ENCODE peak calls at places on chromosomes 5 and 9, in eight cellular contexts. One of them, this sample, is unnamed.

GRCh38 chr5:6082685-6083084 is 295.7 kb downstream of the MED10 start:
- DNase-seq in AG08395: no peak
- DNase-seq in nephron progenitor cell: no peak
- DNase-seq in psoas muscle: no peak
- DNase-seq in NCI-H69: no peak
- DNase-seq in KBM-7: no peak
- DNase-seq in posterior cingulate gyrus: no peak
- DNase-seq in cardiac fibroblast: no peak
- DNase-seq in this sample: no peak

GRCh38 chr5:1067141-1068121 is 44.4 kb downstream of the SLC12A7 start:
- DNase-seq in AG08395: no peak
- DNase-seq in nephron progenitor cell: no peak
- DNase-seq in psoas muscle: peak
- DNase-seq in NCI-H69: no peak
- DNase-seq in KBM-7: no peak
- DNase-seq in posterior cingulate gyrus: peak
- DNase-seq in cardiac fibroblast: no peak
- DNase-seq in this sample: no peak

GRCh38 chr5:44935871-44936270 is 127.1 kb downstream of the MRPS30 start:
- DNase-seq in AG08395: no peak
- DNase-seq in nephron progenitor cell: no peak
- DNase-seq in psoas muscle: no peak
- DNase-seq in NCI-H69: peak
- DNase-seq in KBM-7: no peak
- DNase-seq in posterior cingulate gyrus: no peak
- DNase-seq in cardiac fibroblast: no peak
- DNase-seq in this sample: no peak

GRCh38 chr5:72408127-72408526 is 88.0 kb downstream of the PTCD2 start:
- DNase-seq in AG08395: no peak
- DNase-seq in nephron progenitor cell: no peak
- DNase-seq in psoas muscle: no peak
- DNase-seq in NCI-H69: no peak
- DNase-seq in KBM-7: no peak
- DNase-seq in posterior cingulate gyrus: no peak
- DNase-seq in cardiac fibroblast: no peak
- DNase-seq in this sample: no peak

GRCh38 chr9:126317513-126317912 is 9.1 kb upstream of the MVB12B start:
- DNase-seq in AG08395: no peak
- DNase-seq in nephron progenitor cell: no peak
- DNase-seq in psoas muscle: no peak
- DNase-seq in NCI-H69: no peak
- DNase-seq in KBM-7: no peak
- DNase-seq in posterior cingulate gyrus: no peak
- DNase-seq in cardiac fibroblast: peak
- DNase-seq in this sample: peak

GRCh38 chr5:111976705-111977104 is 219.7 kb upstream of the NREP start:
- DNase-seq in AG08395: peak
- DNase-seq in nephron progenitor cell: no peak
- DNase-seq in psoas muscle: no peak
- DNase-seq in NCI-H69: no peak
- DNase-seq in KBM-7: no peak
- DNase-seq in posterior cingulate gyrus: no peak
- DNase-seq in cardiac fibroblast: no peak
- DNase-seq in this sample: no peak

GRCh38 chr5:75524071-75524470 is 12.4 kb downstream of the POLK start:
- DNase-seq in AG08395: peak
- DNase-seq in nephron progenitor cell: no peak
- DNase-seq in psoas muscle: no peak
- DNase-seq in NCI-H69: no peak
- DNase-seq in KBM-7: peak
- DNase-seq in posterior cingulate gyrus: no peak
- DNase-seq in cardiac fibroblast: no peak
- DNase-seq in this sample: no peak

GRCh38 chr5:61263072-61263471 is 69.0 kb upstream of the ZSWIM6 start:
- DNase-seq in AG08395: no peak
- DNase-seq in nephron progenitor cell: no peak
- DNase-seq in psoas muscle: no peak
- DNase-seq in NCI-H69: no peak
- DNase-seq in KBM-7: no peak
- DNase-seq in posterior cingulate gyrus: no peak
- DNase-seq in cardiac fibroblast: no peak
- DNase-seq in this sample: no peak

GRCh38 chr5:126858441-126858840 is 81.5 kb downstream of the LMNB1 start:
- DNase-seq in AG08395: no peak
- DNase-seq in nephron progenitor cell: no peak
- DNase-seq in psoas muscle: no peak
- DNase-seq in NCI-H69: no peak
- DNase-seq in KBM-7: no peak
- DNase-seq in posterior cingulate gyrus: no peak
- DNase-seq in cardiac fibroblast: no peak
- DNase-seq in this sample: peak

GRCh38 chr5:56314536-56314935 is 81.4 kb upstream of the ANKRD55 start:
- DNase-seq in AG08395: peak
- DNase-seq in nephron progenitor cell: no peak
- DNase-seq in psoas muscle: no peak
- DNase-seq in NCI-H69: peak
- DNase-seq in KBM-7: no peak
- DNase-seq in posterior cingulate gyrus: no peak
- DNase-seq in cardiac fibroblast: peak
- DNase-seq in this sample: no peak

GRCh38 chr5:177242304-177242703 is 61.2 kb downstream of the RAB24 start:
- DNase-seq in AG08395: no peak
- DNase-seq in nephron progenitor cell: no peak
- DNase-seq in psoas muscle: no peak
- DNase-seq in NCI-H69: no peak
- DNase-seq in KBM-7: no peak
- DNase-seq in posterior cingulate gyrus: no peak
- DNase-seq in cardiac fibroblast: no peak
- DNase-seq in this sample: no peak

GRCh38 chr5:98368141-98368540 is 405.3 kb upstream of the RGMB start:
- DNase-seq in AG08395: no peak
- DNase-seq in nephron progenitor cell: no peak
- DNase-seq in psoas muscle: no peak
- DNase-seq in NCI-H69: no peak
- DNase-seq in KBM-7: no peak
- DNase-seq in posterior cingulate gyrus: no peak
- DNase-seq in cardiac fibroblast: peak
- DNase-seq in this sample: no peak

GRCh38 chr5:128224336-128224735 is 140.8 kb downstream of the SLC12A2 start:
- DNase-seq in AG08395: no peak
- DNase-seq in nephron progenitor cell: no peak
- DNase-seq in psoas muscle: no peak
- DNase-seq in NCI-H69: no peak
- DNase-seq in KBM-7: no peak
- DNase-seq in posterior cingulate gyrus: no peak
- DNase-seq in cardiac fibroblast: no peak
- DNase-seq in this sample: no peak

GRCh38 chr5:131932235-131932634 is 13.2 kb downstream of the MEIKIN start:
- DNase-seq in AG08395: no peak
- DNase-seq in nephron progenitor cell: no peak
- DNase-seq in psoas muscle: no peak
- DNase-seq in NCI-H69: no peak
- DNase-seq in KBM-7: no peak
- DNase-seq in posterior cingulate gyrus: no peak
- DNase-seq in cardiac fibroblast: no peak
- DNase-seq in this sample: no peak

GRCh38 chr5:125269926-125270325 is 523.5 kb upstream of the ZNF608 start:
- DNase-seq in AG08395: no peak
- DNase-seq in nephron progenitor cell: no peak
- DNase-seq in psoas muscle: no peak
- DNase-seq in NCI-H69: peak
- DNase-seq in KBM-7: no peak
- DNase-seq in posterior cingulate gyrus: no peak
- DNase-seq in cardiac fibroblast: no peak
- DNase-seq in this sample: no peak

GRCh38 chr5:1938310-1939000 is 55.7 kb upstream of the IRX4 start:
- DNase-seq in AG08395: no peak
- DNase-seq in nephron progenitor cell: no peak
- DNase-seq in psoas muscle: no peak
- DNase-seq in NCI-H69: no peak
- DNase-seq in KBM-7: no peak
- DNase-seq in posterior cingulate gyrus: peak
- DNase-seq in cardiac fibroblast: no peak
- DNase-seq in this sample: no peak

GRCh38 chr5:81247441-81247972 is 14.4 kb downstream of the CKMT2 start:
- DNase-seq in AG08395: peak
- DNase-seq in nephron progenitor cell: no peak
- DNase-seq in psoas muscle: no peak
- DNase-seq in NCI-H69: peak
- DNase-seq in KBM-7: no peak
- DNase-seq in posterior cingulate gyrus: no peak
- DNase-seq in cardiac fibroblast: peak
- DNase-seq in this sample: peak

GRCh38 chr5:124414973-124415372 is 331.5 kb downstream of the ZNF608 start:
- DNase-seq in AG08395: no peak
- DNase-seq in nephron progenitor cell: no peak
- DNase-seq in psoas muscle: no peak
- DNase-seq in NCI-H69: no peak
- DNase-seq in KBM-7: no peak
- DNase-seq in posterior cingulate gyrus: no peak
- DNase-seq in cardiac fibroblast: no peak
- DNase-seq in this sample: no peak

GRCh38 chr5:76372320-76373054 is 30.6 kb upstream of the IQGAP2 start:
- DNase-seq in AG08395: peak
- DNase-seq in nephron progenitor cell: no peak
- DNase-seq in psoas muscle: no peak
- DNase-seq in NCI-H69: no peak
- DNase-seq in KBM-7: no peak
- DNase-seq in posterior cingulate gyrus: no peak
- DNase-seq in cardiac fibroblast: peak
- DNase-seq in this sample: peak

GRCh38 chr5:30040483-30041116 is 1152.9 kb upstream of the CDH6 start:
- DNase-seq in AG08395: peak
- DNase-seq in nephron progenitor cell: peak
- DNase-seq in psoas muscle: no peak
- DNase-seq in NCI-H69: peak
- DNase-seq in KBM-7: peak
- DNase-seq in posterior cingulate gyrus: peak
- DNase-seq in cardiac fibroblast: peak
- DNase-seq in this sample: peak

GRCh38 chr5:109062669-109063068 is 315.0 kb downstream of the FER start:
- DNase-seq in AG08395: peak
- DNase-seq in nephron progenitor cell: no peak
- DNase-seq in psoas muscle: no peak
- DNase-seq in NCI-H69: no peak
- DNase-seq in KBM-7: no peak
- DNase-seq in posterior cingulate gyrus: no peak
- DNase-seq in cardiac fibroblast: peak
- DNase-seq in this sample: no peak

GRCh38 chr5:1445313-1445894 is at the start of gene SLC6A3:
- DNase-seq in AG08395: no peak
- DNase-seq in nephron progenitor cell: peak
- DNase-seq in psoas muscle: peak
- DNase-seq in NCI-H69: peak
- DNase-seq in KBM-7: no peak
- DNase-seq in posterior cingulate gyrus: peak
- DNase-seq in cardiac fibroblast: no peak
- DNase-seq in this sample: no peak

GRCh38 chr5:52661903-52662302 is 125.8 kb upstream of the ITGA1 start:
- DNase-seq in AG08395: no peak
- DNase-seq in nephron progenitor cell: no peak
- DNase-seq in psoas muscle: no peak
- DNase-seq in NCI-H69: no peak
- DNase-seq in KBM-7: no peak
- DNase-seq in posterior cingulate gyrus: no peak
- DNase-seq in cardiac fibroblast: no peak
- DNase-seq in this sample: no peak

GRCh38 chr9:129623331-129623730 is 2.4 kb upstream of the C9orf50 start:
- DNase-seq in AG08395: no peak
- DNase-seq in nephron progenitor cell: no peak
- DNase-seq in psoas muscle: no peak
- DNase-seq in NCI-H69: no peak
- DNase-seq in KBM-7: no peak
- DNase-seq in posterior cingulate gyrus: no peak
- DNase-seq in cardiac fibroblast: peak
- DNase-seq in this sample: no peak

GRCh38 chr5:6218517-6218916 is 159.8 kb downstream of the MED10 start:
- DNase-seq in AG08395: no peak
- DNase-seq in nephron progenitor cell: no peak
- DNase-seq in psoas muscle: no peak
- DNase-seq in NCI-H69: no peak
- DNase-seq in KBM-7: no peak
- DNase-seq in posterior cingulate gyrus: no peak
- DNase-seq in cardiac fibroblast: no peak
- DNase-seq in this sample: no peak

GRCh38 chr5:141669519-141669918 is 12.5 kb downstream of the ARAP3 start:
- DNase-seq in AG08395: no peak
- DNase-seq in nephron progenitor cell: no peak
- DNase-seq in psoas muscle: no peak
- DNase-seq in NCI-H69: peak
- DNase-seq in KBM-7: peak
- DNase-seq in posterior cingulate gyrus: no peak
- DNase-seq in cardiac fibroblast: no peak
- DNase-seq in this sample: no peak

GRCh38 chr5:121285861-121286527 is 565.7 kb upstream of the FTMT start:
- DNase-seq in AG08395: peak
- DNase-seq in nephron progenitor cell: no peak
- DNase-seq in psoas muscle: no peak
- DNase-seq in NCI-H69: no peak
- DNase-seq in KBM-7: no peak
- DNase-seq in posterior cingulate gyrus: no peak
- DNase-seq in cardiac fibroblast: no peak
- DNase-seq in this sample: no peak

GRCh38 chr9:125889524-125890473 is 142.6 kb downstream of the PBX3 start:
- DNase-seq in AG08395: peak
- DNase-seq in nephron progenitor cell: peak
- DNase-seq in psoas muscle: peak
- DNase-seq in NCI-H69: peak
- DNase-seq in KBM-7: peak
- DNase-seq in posterior cingulate gyrus: peak
- DNase-seq in cardiac fibroblast: peak
- DNase-seq in this sample: peak

GRCh38 chr9:110555551-110555950 is 24.0 kb downstream of the SVEP1 start:
- DNase-seq in AG08395: peak
- DNase-seq in nephron progenitor cell: no peak
- DNase-seq in psoas muscle: no peak
- DNase-seq in NCI-H69: no peak
- DNase-seq in KBM-7: no peak
- DNase-seq in posterior cingulate gyrus: no peak
- DNase-seq in cardiac fibroblast: peak
- DNase-seq in this sample: no peak

GRCh38 chr9:93520523-93520922 is 55.9 kb upstream of the PHF2 start:
- DNase-seq in AG08395: no peak
- DNase-seq in nephron progenitor cell: no peak
- DNase-seq in psoas muscle: no peak
- DNase-seq in NCI-H69: peak
- DNase-seq in KBM-7: no peak
- DNase-seq in posterior cingulate gyrus: no peak
- DNase-seq in cardiac fibroblast: no peak
- DNase-seq in this sample: no peak

GRCh38 chr5:153159611-153160010 is 330.9 kb upstream of the GRIA1 start:
- DNase-seq in AG08395: peak
- DNase-seq in nephron progenitor cell: no peak
- DNase-seq in psoas muscle: no peak
- DNase-seq in NCI-H69: peak
- DNase-seq in KBM-7: no peak
- DNase-seq in posterior cingulate gyrus: no peak
- DNase-seq in cardiac fibroblast: peak
- DNase-seq in this sample: no peak